ENCODE peak calls at places on chromosome 9, in four cellular contexts. One of them, this sample, is unnamed.

GRCh38 chr9:112059145-112059979 is 115.7 kb downstream of the SUSD1 start:
- DNase-seq in HuH-7.5: no peak
- DNase-seq in NCI-H1048: no peak
- DNase-seq in activated CD4-positive, alpha-beta T cell treated with anti-CD3 and anti-CD28 coated beads, Interleukin-2, amount 50 U/mL, for 1 hour: no peak
- DNase-seq in this sample: no peak

GRCh38 chr9:101093620-101094019 is 65.1 kb downstream of the PLPPR1 start:
- DNase-seq in HuH-7.5: no peak
- DNase-seq in activated CD4-positive, alpha-beta T cell treated with anti-CD3 and anti-CD28 coated beads, Interleukin-2, amount 50 U/mL, for 1 hour: no peak
- DNase-seq in NCI-H1048: no peak
- DNase-seq in this sample: no peak

GRCh38 chr9:135502168-135502872 is 1.8 kb downstream of the MRPS2 start:
- DNase-seq in activated CD4-positive, alpha-beta T cell treated with anti-CD3 and anti-CD28 coated beads, Interleukin-2, amount 50 U/mL, for 1 hour: no peak
- DNase-seq in HuH-7.5: no peak
- DNase-seq in NCI-H1048: no peak
- DNase-seq in this sample: no peak

GRCh38 chr9:69115621-69116020 is 58.5 kb upstream of the TJP2 start:
- DNase-seq in activated CD4-positive, alpha-beta T cell treated with anti-CD3 and anti-CD28 coated beads, Interleukin-2, amount 50 U/mL, for 1 hour: no peak
- DNase-seq in NCI-H1048: no peak
- DNase-seq in HuH-7.5: no peak
- DNase-seq in this sample: no peak

GRCh38 chr9:114001410-114001685 is 76.8 kb downstream of the AMBP start:
- DNase-seq in HuH-7.5: no peak
- DNase-seq in activated CD4-positive, alpha-beta T cell treated with anti-CD3 and anti-CD28 coated beads, Interleukin-2, amount 50 U/mL, for 1 hour: no peak
- DNase-seq in NCI-H1048: no peak
- DNase-seq in this sample: no peak

GRCh38 chr9:110217656-110218099 is 9.7 kb upstream of the C9orf152 start:
- DNase-seq in HuH-7.5: no peak
- DNase-seq in activated CD4-positive, alpha-beta T cell treated with anti-CD3 and anti-CD28 coated beads, Interleukin-2, amount 50 U/mL, for 1 hour: no peak
- DNase-seq in NCI-H1048: no peak
- DNase-seq in this sample: peak

GRCh38 chr9:117278656-117279055 is 136.2 kb downstream of the ASTN2 start:
- DNase-seq in HuH-7.5: no peak
- DNase-seq in activated CD4-positive, alpha-beta T cell treated with anti-CD3 and anti-CD28 coated beads, Interleukin-2, amount 50 U/mL, for 1 hour: no peak
- DNase-seq in NCI-H1048: no peak
- DNase-seq in this sample: no peak

GRCh38 chr9:18238254-18238653 is 235.7 kb upstream of the ADAMTSL1 start:
- DNase-seq in NCI-H1048: no peak
- DNase-seq in activated CD4-positive, alpha-beta T cell treated with anti-CD3 and anti-CD28 coated beads, Interleukin-2, amount 50 U/mL, for 1 hour: no peak
- DNase-seq in HuH-7.5: no peak
- DNase-seq in this sample: no peak

GRCh38 chr9:16039103-16039987 is 486.5 kb downstream of the CCDC171 start:
- DNase-seq in NCI-H1048: no peak
- DNase-seq in activated CD4-positive, alpha-beta T cell treated with anti-CD3 and anti-CD28 coated beads, Interleukin-2, amount 50 U/mL, for 1 hour: no peak
- DNase-seq in HuH-7.5: no peak
- DNase-seq in this sample: no peak

GRCh38 chr9:136133191-136133958 is 14.7 kb upstream of the TMEM250 start:
- DNase-seq in activated CD4-positive, alpha-beta T cell treated with anti-CD3 and anti-CD28 coated beads, Interleukin-2, amount 50 U/mL, for 1 hour: peak
- DNase-seq in NCI-H1048: no peak
- DNase-seq in HuH-7.5: peak
- DNase-seq in this sample: no peak

GRCh38 chr9:97980918-97981827 is 2.0 kb upstream of the ANP32B start:
- DNase-seq in NCI-H1048: peak
- DNase-seq in HuH-7.5: no peak
- DNase-seq in activated CD4-positive, alpha-beta T cell treated with anti-CD3 and anti-CD28 coated beads, Interleukin-2, amount 50 U/mL, for 1 hour: no peak
- DNase-seq in this sample: no peak

GRCh38 chr9:706606-707451 is 134.7 kb upstream of the DMRT1 start:
- DNase-seq in NCI-H1048: no peak
- DNase-seq in activated CD4-positive, alpha-beta T cell treated with anti-CD3 and anti-CD28 coated beads, Interleukin-2, amount 50 U/mL, for 1 hour: peak
- DNase-seq in HuH-7.5: peak
- DNase-seq in this sample: no peak

GRCh38 chr9:11064853-11065252 is 452.1 kb upstream of the PTPRD start:
- DNase-seq in NCI-H1048: no peak
- DNase-seq in HuH-7.5: no peak
- DNase-seq in activated CD4-positive, alpha-beta T cell treated with anti-CD3 and anti-CD28 coated beads, Interleukin-2, amount 50 U/mL, for 1 hour: no peak
- DNase-seq in this sample: no peak

GRCh38 chr9:71793386-71794105 is 25.2 kb upstream of the CEMIP2 start:
- DNase-seq in NCI-H1048: no peak
- DNase-seq in HuH-7.5: peak
- DNase-seq in activated CD4-positive, alpha-beta T cell treated with anti-CD3 and anti-CD28 coated beads, Interleukin-2, amount 50 U/mL, for 1 hour: no peak
- DNase-seq in this sample: no peak

GRCh38 chr9:126722922-126723806 is 81.7 kb upstream of the ZBTB43 start:
- DNase-seq in HuH-7.5: no peak
- DNase-seq in NCI-H1048: no peak
- DNase-seq in activated CD4-positive, alpha-beta T cell treated with anti-CD3 and anti-CD28 coated beads, Interleukin-2, amount 50 U/mL, for 1 hour: peak
- DNase-seq in this sample: peak

GRCh38 chr9:110531776-110532175 is 47.8 kb downstream of the SVEP1 start:
- DNase-seq in HuH-7.5: no peak
- DNase-seq in NCI-H1048: no peak
- DNase-seq in activated CD4-positive, alpha-beta T cell treated with anti-CD3 and anti-CD28 coated beads, Interleukin-2, amount 50 U/mL, for 1 hour: no peak
- DNase-seq in this sample: no peak

GRCh38 chr9:113484258-113484730 is 20.8 kb downstream of the RGS3 start:
- DNase-seq in HuH-7.5: no peak
- DNase-seq in NCI-H1048: no peak
- DNase-seq in activated CD4-positive, alpha-beta T cell treated with anti-CD3 and anti-CD28 coated beads, Interleukin-2, amount 50 U/mL, for 1 hour: no peak
- DNase-seq in this sample: no peak

GRCh38 chr9:137168907-137169763 is 716 bp downstream of the LRRC26 start:
- DNase-seq in HuH-7.5: peak
- DNase-seq in NCI-H1048: no peak
- DNase-seq in activated CD4-positive, alpha-beta T cell treated with anti-CD3 and anti-CD28 coated beads, Interleukin-2, amount 50 U/mL, for 1 hour: no peak
- DNase-seq in this sample: no peak

GRCh38 chr9:117008461-117008860 is 321.4 kb downstream of the TRIM32 start:
- DNase-seq in NCI-H1048: no peak
- DNase-seq in activated CD4-positive, alpha-beta T cell treated with anti-CD3 and anti-CD28 coated beads, Interleukin-2, amount 50 U/mL, for 1 hour: no peak
- DNase-seq in HuH-7.5: no peak
- DNase-seq in this sample: no peak

GRCh38 chr9:137435980-137436760 is 5.0 kb downstream of the ENTPD8 start:
- DNase-seq in HuH-7.5: peak
- DNase-seq in NCI-H1048: no peak
- DNase-seq in activated CD4-positive, alpha-beta T cell treated with anti-CD3 and anti-CD28 coated beads, Interleukin-2, amount 50 U/mL, for 1 hour: no peak
- DNase-seq in this sample: no peak

GRCh38 chr9:86324308-86324707 is 29.9 kb downstream of the TUT7 start:
- DNase-seq in HuH-7.5: no peak
- DNase-seq in NCI-H1048: no peak
- DNase-seq in activated CD4-positive, alpha-beta T cell treated with anti-CD3 and anti-CD28 coated beads, Interleukin-2, amount 50 U/mL, for 1 hour: no peak
- DNase-seq in this sample: no peak

This sample was measured in central memory CD4-positive, alpha-beta T cell.